ENCODE peak calls at places on chromosome 6, in four cellular contexts. H, N, X and A are unnamed samples.

GRCh38 chr6:20238688-20239587 is 26.7 kb upstream of the MBOAT1 start:
- DNase-seq in H (no peak), X (no peak), N (no peak), A (no peak)

GRCh38 chr6:131083687-131084086 is 20.6 kb upstream of the EPB41L2 start:
- DNase-seq in X (no peak), N (no peak), H (no peak), A (no peak)

GRCh38 chr6:155481215-155481614 is 25.6 kb upstream of the NOX3 start:
- DNase-seq in N (no peak), H (no peak), X (no peak), A (peak; percentile 37)

GRCh38 chr6:162343902-162344226 is 383.7 kb downstream of the PRKN start:
- DNase-seq in N (no peak), H (no peak), X (no peak), A (no peak)

GRCh38 chr6:87257565-87257964 is 64.8 kb upstream of the SMIM8 start:
- DNase-seq in H (no peak), N (no peak), X (no peak), A (no peak)

GRCh38 chr6:149563203-149563927 is 2.8 kb upstream of the GINM1 start:
- DNase-seq in X (no peak), H (no peak), N (no peak), A (peak; percentile 57)

GRCh38 chr6:63573899-63574553 is 1.7 kb downstream of the LOC128125822 start:
- DNase-seq in X (no peak), H (peak; percentile 77), N (peak; percentile 60), A (no peak)

GRCh38 chr6:133456934-133457333 is 215.8 kb downstream of the EYA4 start:
- DNase-seq in N (no peak), X (no peak), H (no peak), A (no peak)

GRCh38 chr6:33592595-33593413 is 12.7 kb upstream of the BAK1 start:
- DNase-seq in X (no peak), N (no peak), H (peak; percentile 79), A (no peak)

GRCh38 chr6:23357185-23357745 is 768.8 kb upstream of the NRSN1 start:
- DNase-seq in N (no peak), H (no peak), X (no peak), A (no peak)

GRCh38 chr6:104728444-104728843 is 131.3 kb downstream of the HACE1 start:
- DNase-seq in N (no peak), X (no peak), H (no peak), A (no peak)

GRCh38 chr6:436308-437041 is 44.9 kb downstream of the IRF4 start:
- DNase-seq in N (peak; percentile 7), H (no peak), X (no peak), A (peak; percentile 61)

GRCh38 chr6:91045152-91045551 is 458.3 kb upstream of the MAP3K7 start:
- DNase-seq in N (no peak), H (peak; percentile 26), X (no peak), A (no peak)

GRCh38 chr6:16204653-16205376 is 33.6 kb upstream of the GMPR start:
- DNase-seq in X (no peak), N (no peak), H (no peak), A (no peak)

GRCh38 chr6:43809417-43810305 is 39.6 kb downstream of the VEGFA start:
- DNase-seq in N (no peak), X (no peak), H (peak; percentile 62), A (no peak)

GRCh38 chr6:121794630-121795029 is 359.2 kb downstream of the GJA1 start:
- DNase-seq in H (no peak), N (no peak), X (no peak), A (peak; percentile 72)

GRCh38 chr6:42766163-42766670 is 15.6 kb upstream of the BICRAL start:
- DNase-seq in H (no peak), X (no peak), N (no peak), A (peak; percentile 41)

GRCh38 chr6:18099501-18099900 is 23.0 kb downstream of the NHLRC1 start:
- DNase-seq in N (no peak), H (no peak), X (no peak), A (no peak)

GRCh38 chr6:15952231-15953151 is 176.4 kb upstream of the MYLIP start:
- DNase-seq in H (no peak), X (no peak), N (no peak), A (no peak)

GRCh38 chr6:26338810-26339209 is 26.2 kb upstream of the BTN3A2 start:
- DNase-seq in X (no peak), N (no peak), H (no peak), A (no peak)

GRCh38 chr6:128725271-128726233 is 157.4 kb upstream of the LAMA2 start:
- DNase-seq in H (no peak), X (no peak), N (peak; percentile 5), A (no peak)

GRCh38 chr6:134537146-134537555 is 219.2 kb upstream of the SGK1 start:
- DNase-seq in H (no peak), N (no peak), X (no peak), A (peak; percentile 59)

GRCh38 chr6:101626264-101626663 is 232.8 kb downstream of the GRIK2 start:
- DNase-seq in X (no peak), N (no peak), H (no peak), A (no peak)

GRCh38 chr6:95785785-95786184 is 208.4 kb downstream of the MANEA start:
- DNase-seq in H (no peak), N (no peak), X (no peak), A (no peak)

GRCh38 chr6:143247586-143247985 is 186.9 kb downstream of the AIG1 start:
- DNase-seq in H (no peak), X (no peak), N (no peak), A (no peak)

GRCh38 chr6:79385893-79386292 is 151.3 kb downstream of the LCA5 start:
- DNase-seq in N (no peak), X (no peak), H (no peak), A (no peak)

GRCh38 chr6:135703621-135704020 is 147.9 kb upstream of the PDE7B start:
- DNase-seq in N (no peak), X (no peak), H (no peak), A (no peak)

GRCh38 chr6:53604623-53605190 is 59.8 kb upstream of the GCLC start:
- DNase-seq in X (no peak), H (no peak), N (peak; percentile 5), A (no peak)

GRCh38 chr6:145454006-145454405 is 281.3 kb downstream of the EPM2A start:
- DNase-seq in N (no peak), X (no peak), H (no peak), A (no peak)

DNA sequence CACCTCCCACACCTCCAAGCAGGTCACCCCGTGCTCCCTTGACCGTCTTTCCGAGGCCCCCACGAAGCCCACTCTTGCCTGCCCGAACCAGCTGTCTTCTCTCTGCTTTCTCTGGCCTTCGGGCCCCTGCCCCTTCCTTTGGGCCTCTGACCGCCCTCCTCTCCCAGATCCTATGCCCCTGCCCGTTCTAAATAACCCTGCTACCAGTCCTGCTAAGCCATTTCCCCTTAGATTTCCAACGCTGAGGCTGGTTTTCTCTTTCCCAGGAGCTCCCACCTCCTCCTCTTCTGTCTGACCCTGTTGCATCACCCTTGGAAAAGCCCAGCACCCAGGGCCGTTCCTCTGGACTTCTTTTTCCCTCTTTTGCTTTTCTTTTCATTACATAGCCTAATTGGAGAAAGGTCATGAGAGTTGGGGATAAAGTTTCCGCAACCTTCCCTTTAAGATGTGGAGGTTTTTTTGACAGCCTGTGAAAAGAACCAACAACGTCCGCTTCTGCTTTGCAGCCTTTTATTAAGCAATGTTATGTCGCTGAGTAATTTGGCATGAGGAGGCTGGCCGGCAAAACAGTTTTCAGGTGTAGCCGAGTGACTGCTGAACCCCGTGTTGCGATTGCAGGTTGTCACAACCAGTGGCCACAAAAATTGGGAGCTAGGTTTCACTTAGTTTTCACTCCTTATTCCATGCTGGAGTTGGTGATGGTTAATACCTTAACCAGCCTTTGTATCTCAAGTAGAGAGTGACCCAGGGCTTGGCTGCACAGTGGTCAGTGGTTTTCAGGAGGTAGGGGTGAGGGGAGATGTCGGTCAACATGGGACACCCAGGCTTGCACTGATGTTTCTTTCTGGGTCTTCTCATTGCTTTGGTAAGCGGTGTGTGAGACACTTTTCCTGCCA is 970 bp downstream of the BLTP3A start:
- DNase-seq in N (peak; percentile 61), H (peak; percentile 35), X (no peak), A (no peak)
- H3K4me3 ChIP-seq in N (peak overlapping the region; percentile 72), H (peak overlapping the region; percentile 61), X (peak overlapping the region; percentile 73), A (peak overlapping the region; percentile 55)

GRCh38 chr6:46048646-46049297 is 33.1 kb upstream of the CLIC5 start:
- DNase-seq in N (no peak), X (no peak), H (no peak), A (no peak)
- H3K27me3 ChIP-seq in N (no peaks in the 10 kb centered on the region), X (no peaks in the 10 kb centered on the region), H (no peaks in the 10 kb centered on the region), A (no peaks in the 10 kb centered on the region)

GRCh38 chr6:140653985-140654384 is 1279.5 kb upstream of the CITED2 start:
- DNase-seq in H (no peak), X (no peak), N (no peak), A (no peak)
- H3K4me3 ChIP-seq in H (no peak overlapping the region), X (no peak overlapping the region), N (no peak overlapping the region), A (no peak overlapping the region)

DNA sequence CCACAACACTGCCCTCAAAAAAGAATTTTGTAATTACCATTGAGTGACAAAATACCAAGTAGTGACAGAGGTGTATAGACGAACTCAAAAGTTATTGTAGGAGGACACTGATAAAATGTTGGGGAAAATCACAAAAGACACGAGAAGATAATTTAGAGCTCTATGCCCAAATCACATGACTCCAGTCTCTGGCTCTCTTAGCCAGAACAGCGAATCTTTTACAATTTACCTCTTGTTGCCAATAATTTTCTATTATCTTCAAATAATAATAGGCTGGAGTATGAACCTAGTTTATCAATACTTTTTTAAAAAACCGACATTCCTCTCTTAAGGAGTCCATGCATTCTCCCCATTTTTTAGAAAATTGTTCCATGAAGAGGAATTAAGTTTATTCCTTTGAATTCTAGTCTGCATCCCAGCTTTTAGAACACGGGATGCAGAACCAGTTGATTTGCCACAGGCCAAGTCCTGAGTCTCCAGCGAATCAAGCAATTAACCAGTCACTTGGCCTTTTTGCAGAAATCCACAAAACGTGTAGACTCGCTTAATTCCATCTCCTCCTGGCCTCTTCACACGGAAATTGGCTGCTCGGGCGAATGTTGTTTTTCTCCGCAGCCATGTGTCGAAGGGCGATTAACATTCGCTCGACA is 507 bp upstream of the RIPPLY2 start:
- DNase-seq in N (no peak), H (no peak), X (no peak), A (no peak)
- H3K27me3 ChIP-seq in N (peaks cover 33% of the 10 kb centered on the region), H (peaks cover 29% of the 10 kb centered on the region), X (peaks cover 53% of the 10 kb centered on the region), A (peaks cover 15% of the 10 kb centered on the region)

GRCh38 chr6:2434911-2435310 is 189.5 kb upstream of the GMDS start:
- DNase-seq in N (no peak), H (no peak), X (no peak), A (no peak)

GRCh38 chr6:2432258-2432657 is 186.9 kb upstream of the GMDS start:
- DNase-seq in X (no peak), H (no peak), N (no peak), A (peak; percentile 91)

GRCh38 chr6:2436391-2437154 is 191.2 kb upstream of the GMDS start:
- DNase-seq in X (no peak), H (no peak), N (no peak), A (no peak)

GRCh38 chr6:2434116-2434515 is 188.7 kb upstream of the GMDS start:
- DNase-seq in N (no peak), H (no peak), X (no peak), A (no peak)

GRCh38 chr6:2433686-2434085 is 188.3 kb upstream of the GMDS start:
- DNase-seq in H (no peak), N (no peak), X (no peak), A (no peak)
- H3K4me3 ChIP-seq in H (no peak overlapping the region), N (no peak overlapping the region), X (no peak overlapping the region), A (no peak overlapping the region)

GRCh38 chr6:25277401-25277800 is 1.8 kb upstream of the CARMIL1 start:
- DNase-seq in N (no peak), H (no peak), X (no peak), A (no peak)
- H3K27me3 ChIP-seq in N (no peaks in the 10 kb centered on the region), H (no peaks in the 10 kb centered on the region), X (peaks cover 7% of the 10 kb centered on the region), A (no peaks in the 10 kb centered on the region)

GRCh38 chr6:10587694-10588392 is 66.7 kb downstream of the GCNT2 start:
- DNase-seq in X (peak; percentile 38), H (no peak), N (no peak), A (no peak)
- H3K4me3 ChIP-seq in X (peak overlapping the region; percentile 61), H (no peak overlapping the region), N (no peak overlapping the region), A (no peak overlapping the region)

GRCh38 chr6:28775052-28775376 is 148.8 kb downstream of the TRIM27 start:
- DNase-seq in X (no peak), H (no peak), N (no peak), A (no peak)
- H3K27me3 ChIP-seq in X (peaks cover 100% of the 10 kb centered on the region), H (peaks cover 33% of the 10 kb centered on the region), N (peaks cover 90% of the 10 kb centered on the region), A (peaks cover 48% of the 10 kb centered on the region)